ENCODE peak calls at places on chromosomes 7 and 10, in six cellular contexts. T is right lobe of liver, F is IMR-90, S is Peyer's patch, I is tibial artery, G is PC-3. D is an unnamed sample.

GRCh38 chr10:514137-514671 is 175.3 kb downstream of the DIP2C start:
- DNase-seq in T (no peak), F (no peak), S (peak; percentile 50), I (no peak), G (no peak), D (no peak)

GRCh38 chr7:94909023-94909466 is 1.7 kb downstream of the PPP1R9A start:
- DNase-seq in T (no peak), F (no peak), S (no peak), I (no peak), G (no peak), D (no peak)

GRCh38 chr7:113636727-113637421 is 281.9 kb downstream of the PPP1R3A start:
- DNase-seq in T (no peak), F (peak; percentile 67), S (no peak), I (no peak), G (peak; percentile 41), D (no peak)

GRCh38 chr10:24488631-24489030 is 235.1 kb downstream of the ARHGAP21 start:
- DNase-seq in T (no peak), F (no peak), S (no peak), I (no peak), G (no peak), D (no peak)

GRCh38 chr7:158082761-158083160 is 504.9 kb downstream of the PTPRN2 start:
- DNase-seq in T (peak; percentile 23), F (no peak), S (no peak), I (no peak), G (no peak), D (no peak)

GRCh38 chr10:30374353-30374752 is 25.3 kb upstream of the MTPAP start:
- DNase-seq in T (no peak), F (no peak), S (no peak), I (no peak), G (peak; percentile 4), D (peak; percentile 79)

GRCh38 chr7:33905389-33906032 is at the start of gene BMPER:
- DNase-seq in T (peak; percentile 53), F (peak; percentile 19), S (peak; percentile 53), I (no peak), G (peak; percentile 14), D (peak; percentile 50)

GRCh38 chr10:46033602-46034011 is 3.2 kb upstream of the NCOA4 start:
- DNase-seq in T (no peak), F (peak; percentile 83), S (no peak), I (no peak), G (peak; percentile 52), D (no peak)

GRCh38 chr7:121023189-121023588 is 34.7 kb downstream of the CPED1 start:
- DNase-seq in T (no peak), F (no peak), S (no peak), I (no peak), G (no peak), D (no peak)

GRCh38 chr10:102628451-102628911 is 15.8 kb upstream of the TRIM8 start:
- DNase-seq in T (peak; percentile 70), F (no peak), S (no peak), I (peak; percentile 70), G (peak; percentile 40), D (peak; percentile 87)

GRCh38 chr7:100171840-100172239 is 3.4 kb upstream of the GAL3ST4 start:
- DNase-seq in T (no peak), F (no peak), S (no peak), I (no peak), G (no peak), D (no peak)

GRCh38 chr7:137970263-137970975 is 31.5 kb downstream of the CREB3L2 start:
- DNase-seq in T (no peak), F (peak; percentile 85), S (no peak), I (no peak), G (peak; percentile 51), D (no peak)

GRCh38 chr7:40716052-40716451 is 581.2 kb downstream of the SUGCT start:
- DNase-seq in T (no peak), F (peak; percentile 34), S (no peak), I (no peak), G (no peak), D (no peak)

GRCh38 chr7:95444796-95445195 is 10.0 kb upstream of the PON2 start:
- DNase-seq in T (no peak), F (no peak), S (no peak), I (no peak), G (no peak), D (no peak)

GRCh38 chr10:69092959-69093850 is 5.3 kb downstream of the SRGN start:
- DNase-seq in T (peak; percentile 70), F (peak; percentile 89), S (no peak), I (peak; percentile 86), G (peak; percentile 97), D (peak; percentile 74)

GRCh38 chr10:100519321-100520051 is at the start of gene SEC31B:
- DNase-seq in T (peak; percentile 72), F (no peak), S (no peak), I (no peak), G (no peak), D (peak; percentile 69)

GRCh38 chr7:2011266-2012043 is 221.3 kb downstream of the MAD1L1 start:
- DNase-seq in T (no peak), F (no peak), S (peak; percentile 25), I (no peak), G (no peak), D (peak; percentile 16)

GRCh38 chr7:75616421-75617167 is 122.1 kb downstream of the HIP1 start:
- DNase-seq in T (no peak), F (no peak), S (no peak), I (no peak), G (no peak), D (no peak)

GRCh38 chr10:21171197-21171935 is 274.3 kb upstream of the NEBL start:
- DNase-seq in T (no peak), F (no peak), S (no peak), I (no peak), G (peak; percentile 6), D (no peak)

GRCh38 chr10:47380341-47381215 is 3.5 kb downstream of the ZNF488 start:
- DNase-seq in T (peak; percentile 23), F (no peak), S (peak; percentile 42), I (peak; percentile 12), G (no peak), D (no peak)

GRCh38 chr10:33459597-33459996 is 125.1 kb upstream of the NRP1 start:
- DNase-seq in T (no peak), F (peak; percentile 28), S (no peak), I (no peak), G (peak; percentile 34), D (no peak)

GRCh38 chr7:152120210-152120609 is 94.7 kb downstream of the GALNT11 start:
- DNase-seq in T (no peak), F (peak; percentile 8), S (no peak), I (no peak), G (no peak), D (no peak)

GRCh38 chr10:70656489-70656888 is 15.8 kb upstream of the ADAMTS14 start:
- DNase-seq in T (no peak), F (peak; percentile 98), S (no peak), I (no peak), G (peak; percentile 100), D (no peak)

GRCh38 chr10:111037868-111038267 is 39.0 kb upstream of the ADRA2A start:
- DNase-seq in T (no peak), F (no peak), S (no peak), I (no peak), G (peak; percentile 6), D (no peak)

GRCh38 chr10:86635402-86635801 is 18.9 kb upstream of the OPN4 start:
- DNase-seq in T (no peak), F (peak; percentile 91), S (no peak), I (no peak), G (peak; percentile 78), D (no peak)

GRCh38 chr7:98935811-98936210 is 57.5 kb downstream of the TRRAP start:
- DNase-seq in T (no peak), F (peak; percentile 68), S (no peak), I (no peak), G (no peak), D (no peak)

GRCh38 chr7:84510501-84510900 is 315.9 kb upstream of the SEMA3A start:
- DNase-seq in T (no peak), F (peak; percentile 78), S (no peak), I (no peak), G (no peak), D (no peak)

DNA sequence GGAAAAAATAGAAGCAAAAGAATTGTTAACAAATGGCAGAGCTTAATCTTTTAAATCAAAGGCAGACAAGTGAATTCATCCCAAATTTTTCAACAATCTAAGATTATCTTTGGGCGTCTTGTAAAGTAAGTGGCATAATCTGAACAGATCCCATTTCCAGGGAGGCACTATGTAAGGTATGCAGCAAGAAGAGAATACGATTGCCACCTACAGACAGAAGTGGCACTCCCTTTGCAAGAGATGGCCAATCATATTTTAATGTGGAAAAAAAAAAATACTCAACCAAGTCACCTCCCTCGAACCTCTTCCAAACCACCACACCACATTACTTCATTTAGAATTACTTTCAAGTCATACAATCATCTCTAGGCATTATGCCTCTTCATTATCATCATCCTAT is 4.0 kb downstream of the GFRA1 start:
- DNase-seq in T (no peak), F (no peak), S (no peak), I (no peak), G (no peak), D (no peak)
- TF ChIP-seq CTCF in T (peak; percentile 21), F (no peak), S (no peak), I (no peak), G (no peak), D (no peak)

DNA sequence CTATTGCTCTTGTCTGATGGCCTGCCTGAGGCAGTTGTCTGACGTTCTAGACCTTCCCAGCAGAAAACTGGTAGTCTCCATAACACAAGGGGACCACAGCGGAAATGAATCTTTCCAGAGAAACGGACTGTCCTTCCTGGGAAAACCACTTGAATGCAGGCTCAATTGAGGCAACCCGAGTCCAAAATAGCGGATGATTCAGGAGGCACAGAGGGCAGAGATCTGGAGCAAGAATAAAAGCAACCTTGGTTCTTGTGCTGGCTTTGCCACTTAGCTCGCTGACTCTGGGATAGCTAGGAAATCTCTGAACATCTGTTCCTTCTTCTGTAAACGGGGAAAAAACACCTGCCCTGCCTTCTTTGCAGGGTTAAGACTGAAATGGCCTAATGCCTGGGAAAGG is 178.8 kb downstream of the NEURL1 start:
- DNase-seq in T (no peak), F (no peak), S (no peak), I (no peak), G (no peak), D (no peak)
- H3K4me1 ChIP-seq in T (no peaks in the 10 kb centered on the region), F (peaks cover 29% of the 10 kb centered on the region), S (no peaks in the 10 kb centered on the region), I (peaks cover 22% of the 10 kb centered on the region), G (no peaks in the 10 kb centered on the region), D (peaks cover 10% of the 10 kb centered on the region)

GRCh38 chr7:114944742-114945625 is 23.1 kb downstream of the MDFIC start:
- DNase-seq in T (no peak), F (peak; percentile 94), S (no peak), I (peak; percentile 86), G (no peak), D (no peak)
- H3K4me3 ChIP-seq in T (no peak overlapping the region), F (peak overlapping the region; percentile 43), S (no peak overlapping the region), I (peak overlapping the region; percentile 44), G (no peak overlapping the region), D (no peak overlapping the region)

GRCh38 chr7:129889133-129889854 is 63.5 kb downstream of the UBE2H start:
- DNase-seq in T (no peak), F (peak; percentile 17), S (no peak), I (no peak), G (no peak), D (no peak)

GRCh38 chr7:129887865-129888264 is 64.9 kb downstream of the UBE2H start:
- DNase-seq in T (no peak), F (no peak), S (no peak), I (no peak), G (no peak), D (no peak)

GRCh38 chr7:129886818-129887186 is 66.0 kb downstream of the UBE2H start:
- DNase-seq in T (no peak), F (no peak), S (no peak), I (no peak), G (no peak), D (no peak)

GRCh38 chr7:129884495-129884894 is 68.3 kb downstream of the UBE2H start:
- DNase-seq in T (no peak), F (no peak), S (no peak), I (no peak), G (no peak), D (no peak)

GRCh38 chr7:129886184-129886817 is 66.5 kb downstream of the UBE2H start:
- DNase-seq in T (no peak), F (no peak), S (no peak), I (no peak), G (no peak), D (no peak)
- TF ChIP-seq CTCF in T (no peak), F (no peak), S (no peak), I (no peak), G (no peak), D (no peak)